ENCODE peak calls at places on chromosomes 13 and 19, in nine cellular contexts. B is cardiac muscle cell, J is thoracic aorta, V is HL-60, L is PC-3, N is PC-9, T is brain microvascular endothelial cell, U is tibial artery, O is epithelial cell of esophagus. P is an unnamed sample.

GRCh38 chr13:68428292-68428691 is 1198.2 kb upstream of the PCDH9 start:
- DNase-seq in J (no peak), T (peak), B (no peak), V (no peak), O (peak), L (peak), N (no peak), U (no peak), P (no peak)

GRCh38 chr19:14519860-14520407 is 1.7 kb upstream of the DNAJB1 start:
- DNase-seq in J (no peak), V (no peak), L (peak), U (no peak), T (no peak), O (peak), N (peak), B (peak), P (no peak)

GRCh38 chr13:21399741-21400140 is 59.4 kb downstream of the ZDHHC20 start:
- DNase-seq in U (no peak), O (no peak), B (peak), V (no peak), T (peak), N (peak), J (no peak), L (peak), P (no peak)

GRCh38 chr19:39284032-39284431 is 12.2 kb upstream of the IFNL1 start:
- DNase-seq in L (no peak), T (no peak), O (no peak), B (no peak), V (no peak), U (no peak), N (no peak), J (no peak), P (no peak)

GRCh38 chr19:37980419-37980975 is 73.5 kb downstream of the SIPA1L3 start:
- DNase-seq in J (no peak), T (no peak), V (no peak), B (no peak), N (no peak), L (no peak), O (no peak), U (peak), P (no peak)

GRCh38 chr13:93953856-93954255 is 525.6 kb downstream of the DCT start:
- DNase-seq in B (peak), U (no peak), J (no peak), N (no peak), V (no peak), T (no peak), O (no peak), L (no peak), P (no peak)

GRCh38 chr19:42121666-42122069 is 10.6 kb downstream of the POU2F2 start:
- DNase-seq in O (peak), B (peak), T (peak), V (peak), J (no peak), N (peak), L (peak), U (peak), P (no peak)

GRCh38 chr13:93249259-93249917 is 22.8 kb downstream of the GPC6 start:
- DNase-seq in T (peak), N (peak), L (peak), O (peak), J (no peak), U (no peak), V (no peak), B (peak), P (no peak)

GRCh38 chr19:36488816-36489138 is 584 bp downstream of the ZNF566 start:
- DNase-seq in O (no peak), B (no peak), U (no peak), T (peak), L (peak), J (no peak), V (no peak), N (peak), P (peak)

GRCh38 chr19:6319376-6319775 is 14.0 kb downstream of the ACER1 start:
- DNase-seq in U (no peak), B (no peak), O (no peak), V (no peak), T (no peak), L (no peak), J (no peak), N (no peak), P (no peak)

GRCh38 chr19:342801-343421 is 1.7 kb downstream of the MIER2 start:
- DNase-seq in V (no peak), U (peak), T (peak), J (no peak), O (peak), N (peak), L (peak), B (peak), P (no peak)

GRCh38 chr19:55304279-55304978 is 20.6 kb downstream of the BRSK1 start:
- DNase-seq in V (no peak), O (peak), L (peak), T (no peak), B (peak), N (peak), U (no peak), J (no peak), P (no peak)

GRCh38 chr13:46359731-46360130 is 27.3 kb downstream of the RUBCNL start:
- DNase-seq in V (no peak), T (peak), B (no peak), J (no peak), N (no peak), O (no peak), U (no peak), L (peak), P (no peak)

GRCh38 chr19:19817357-19817756 is 4.2 kb downstream of the ZNF506 start:
- DNase-seq in L (no peak), J (no peak), U (no peak), V (no peak), O (no peak), N (no peak), T (no peak), B (no peak), P (no peak)

GRCh38 chr13:67299731-67300130 is 69.6 kb upstream of the PCDH9 start:
- DNase-seq in L (peak), V (no peak), J (no peak), B (peak), N (no peak), T (peak), O (peak), U (no peak), P (no peak)

GRCh38 chr13:114149774-114150740 is 17.6 kb upstream of the RASA3 start:
- DNase-seq in L (no peak), T (no peak), B (no peak), O (no peak), N (peak), J (no peak), V (no peak), U (no peak), P (peak)

GRCh38 chr13:27044837-27045570 is 126.6 kb downstream of the USP12 start:
- DNase-seq in O (no peak), T (no peak), N (no peak), J (no peak), V (no peak), B (no peak), L (no peak), U (no peak), P (no peak)

GRCh38 chr13:32969516-32969941 is 46.7 kb upstream of the KL start:
- DNase-seq in V (no peak), T (peak), L (no peak), O (no peak), N (no peak), U (no peak), J (no peak), B (peak), P (no peak)
- H3K4me3 ChIP-seq in V (no peak), T (no peak), L (no peak), O (no peak), N (no peak), U (peak), J (peak), B (no peak), P (peak)

GRCh38 chr13:111117289-111117688 is 2.2 kb downstream of the ARHGEF7 start:
- DNase-seq in B (no peak), T (no peak), N (no peak), V (no peak), O (no peak), J (no peak), L (no peak), U (no peak), P (no peak)

GRCh38 chr13:111115841-111116500 is 861 bp downstream of the ARHGEF7 start:
- DNase-seq in O (no peak), J (no peak), T (peak), L (peak), N (no peak), B (peak), V (no peak), U (peak), P (no peak)

GRCh38 chr13:111116830-111117229 is 1.7 kb downstream of the ARHGEF7 start:
- DNase-seq in U (no peak), B (peak), T (no peak), N (no peak), L (no peak), J (no peak), V (no peak), O (no peak), P (no peak)

GRCh38 chr13:111114362-111115050 is 604 bp upstream of the ARHGEF7 start:
- DNase-seq in B (peak), N (no peak), T (peak), V (peak), J (peak), U (peak), L (no peak), O (peak), P (peak)

GRCh38 chr13:111115051-111115840 is at the start of gene ARHGEF7:
- DNase-seq in O (peak), N (no peak), L (no peak), B (no peak), T (no peak), U (peak), J (no peak), V (no peak), P (no peak)
- H3K4me3 ChIP-seq in O (peak), N (no peak), L (peak), B (peak), T (peak), U (peak), J (peak), V (peak), P (peak)

DNA sequence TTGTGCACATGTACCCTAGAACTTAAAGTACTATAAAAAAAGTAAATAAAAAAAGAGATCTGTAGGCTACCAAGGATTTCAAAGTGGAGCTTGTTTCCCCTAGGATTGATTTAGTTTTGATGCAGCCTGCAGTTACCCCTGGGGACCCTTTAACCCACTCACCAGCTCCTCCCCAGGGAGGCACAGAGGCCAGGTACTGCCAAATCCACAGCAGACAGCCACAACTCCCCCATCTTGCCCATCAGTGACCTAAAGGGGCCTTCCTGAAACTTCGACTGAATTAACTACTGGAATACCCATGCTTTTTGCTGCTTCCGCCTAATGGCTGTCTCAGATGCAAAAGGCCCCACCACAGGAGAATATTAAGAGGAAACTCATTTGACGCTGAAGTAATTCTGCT is 95.1 kb downstream of the FOXO1 start:
- DNase-seq in O (no peak), T (no peak), V (no peak), J (no peak), B (no peak), N (no peak), U (no peak), L (no peak), P (no peak)
- H3K4me3 ChIP-seq in O (no peak), T (no peak), V (no peak), J (no peak), B (no peak), N (no peak), U (no peak), L (no peak), P (no peak)

GRCh38 chr13:97127842-97128241 is 94.3 kb upstream of the MBNL2 start:
- DNase-seq in V (no peak), U (no peak), T (no peak), B (no peak), L (no peak), J (no peak), O (no peak), N (peak), P (no peak)

GRCh38 chr13:97125051-97125809 is 96.9 kb upstream of the MBNL2 start:
- DNase-seq in O (peak), B (peak), V (no peak), L (peak), N (peak), U (no peak), J (no peak), T (peak), P (no peak)

GRCh38 chr13:97124237-97124636 is 97.9 kb upstream of the MBNL2 start:
- DNase-seq in N (no peak), U (no peak), T (no peak), L (no peak), J (no peak), V (no peak), O (no peak), B (no peak), P (no peak)

GRCh38 chr13:97122381-97122996 is 99.6 kb upstream of the MBNL2 start:
- DNase-seq in V (no peak), O (peak), J (no peak), T (peak), N (peak), L (peak), U (no peak), B (peak), P (no peak)

GRCh38 chr13:97125810-97126738 is 96.1 kb upstream of the MBNL2 start:
- DNase-seq in L (peak), T (no peak), V (peak), J (no peak), B (peak), N (peak), O (peak), U (no peak), P (no peak)
- H3K4me3 ChIP-seq in L (peak), T (no peak), V (no peak), J (no peak), B (no peak), N (peak), O (peak), U (no peak), P (no peak)

DNA sequence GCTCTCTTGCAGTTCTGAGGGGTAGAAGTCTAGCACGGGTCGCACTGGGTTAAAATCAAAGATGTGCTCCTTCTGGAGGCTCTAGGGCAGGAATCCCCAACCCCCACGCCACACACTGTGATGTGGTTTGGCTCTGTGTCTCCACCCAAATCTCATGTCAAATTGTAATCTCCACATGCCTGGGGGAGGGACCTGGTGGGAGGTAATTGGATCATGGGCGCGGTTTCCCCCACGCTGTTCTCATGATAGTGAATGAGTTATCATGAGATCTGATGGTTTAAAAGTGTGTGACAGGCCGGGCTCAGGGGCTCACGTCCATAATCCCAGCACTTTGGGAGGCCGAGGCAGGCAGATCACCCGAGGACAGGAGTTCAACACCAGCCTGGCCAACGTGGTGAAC is 26.6 kb upstream of the CALM3 start:
- DNase-seq in B (peak), U (no peak), N (no peak), J (no peak), T (no peak), V (no peak), L (no peak), O (no peak), P (no peak)
- H3K4me3 ChIP-seq in B (no peak), U (no peak), N (no peak), J (no peak), T (no peak), V (no peak), L (no peak), O (no peak), P (no peak)

GRCh38 chr19:49638360-49638759 is 1.6 kb downstream of the RRAS start:
- DNase-seq in L (no peak), J (no peak), B (peak), O (no peak), U (no peak), N (no peak), T (no peak), V (no peak), P (no peak)
- H3K4me3 ChIP-seq in L (peak), J (peak), B (no peak), O (peak), U (peak), N (peak), T (peak), V (no peak), P (peak)

GRCh38 chr13:35471466-35472307 is 4.8 kb downstream of the MAB21L1 start:
- DNase-seq in V (no peak), U (no peak), T (no peak), N (no peak), L (no peak), B (peak), J (no peak), O (no peak), P (no peak)
- H3K4me3 ChIP-seq in V (no peak), U (peak), T (no peak), N (no peak), L (no peak), B (peak), J (peak), O (no peak), P (peak)

GRCh38 chr13:109241160-109241559 is 545.2 kb downstream of the IRS2 start:
- DNase-seq in V (no peak), T (no peak), N (no peak), L (no peak), U (no peak), O (no peak), B (no peak), J (no peak), P (no peak)

GRCh38 chr13:109246001-109246400 is 540.4 kb downstream of the IRS2 start:
- DNase-seq in U (no peak), B (no peak), T (no peak), J (no peak), L (no peak), O (peak), V (no peak), N (peak), P (no peak)

DNA sequence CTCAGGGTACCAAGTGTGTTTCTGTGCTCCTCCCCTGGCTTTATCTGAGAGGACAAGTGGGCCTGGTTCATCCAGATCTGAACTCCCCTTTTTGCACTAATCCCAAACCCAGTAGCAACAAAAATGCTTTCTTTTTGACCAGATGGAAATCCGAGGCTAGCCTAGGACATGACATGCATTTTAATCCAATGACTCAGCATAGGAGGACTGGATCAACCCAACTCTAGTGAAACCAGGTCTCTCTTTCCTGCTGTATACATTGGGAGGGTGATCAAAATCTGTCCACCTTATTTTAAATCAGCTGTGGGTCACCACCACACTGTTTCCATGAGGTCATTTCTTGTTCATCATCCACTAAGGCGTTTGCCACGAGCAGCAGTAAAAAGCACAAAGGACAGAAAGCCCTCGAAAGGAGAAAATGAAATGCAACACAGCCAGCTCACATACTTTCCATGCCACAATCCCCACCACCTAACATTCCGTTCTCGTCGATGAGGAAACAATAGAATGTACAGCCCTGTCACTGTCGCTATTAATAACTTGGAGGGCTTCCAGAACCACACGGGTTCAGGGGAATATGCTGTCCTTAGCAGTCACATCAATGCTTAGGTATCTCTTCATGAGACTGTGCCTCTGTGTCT is 543.0 kb downstream of the IRS2 start:
- DNase-seq in T (peak), L (peak), N (peak), J (no peak), U (no peak), V (no peak), B (peak), O (peak), P (no peak)
- H3K4me3 ChIP-seq in T (peak), L (peak), N (peak), J (peak), U (no peak), V (no peak), B (no peak), O (no peak), P (peak)

GRCh38 chr19:46951236-46951986 is 68.2 kb upstream of the NPAS1 start:
- DNase-seq in T (no peak), V (no peak), J (no peak), L (peak), U (no peak), O (peak), B (no peak), N (no peak), P (no peak)
- H3K4me3 ChIP-seq in T (no peak), V (no peak), J (no peak), L (peak), U (no peak), O (no peak), B (no peak), N (no peak), P (no peak)

P was measured in coronary artery.